ENCODE peak calls at places on chromosomes 7 and 10, in four cellular contexts. R is NB4, I is breast epithelium, D is uterus. F is an unnamed sample.

GRCh38 chr7:51138121-51139085 is 178.2 kb downstream of the COBL start:
- DNase-seq in I (no peak), D (no peak), R (no peak), F (no peak)

GRCh38 chr7:107597582-107597916 is 17.5 kb downstream of the BCAP29 start:
- DNase-seq in I (no peak), R (no peak), D (no peak), F (no peak)

GRCh38 chr10:131703941-131704340 is 196.9 kb upstream of the PPP2R2D start:
- DNase-seq in R (no peak), I (no peak), D (no peak), F (no peak)

GRCh38 chr10:19874791-19875190 is 58.6 kb downstream of the PLXDC2 start:
- DNase-seq in R (no peak), D (no peak), I (no peak), F (no peak)

GRCh38 chr7:29877196-29877595 is 70.9 kb downstream of the WIPF3 start:
- DNase-seq in D (no peak), I (peak; percentile 61), R (no peak), F (no peak)

GRCh38 chr7:118059209-118059608 is 124.8 kb upstream of the LSM8 start:
- DNase-seq in D (no peak), R (no peak), I (no peak), F (no peak)

GRCh38 chr10:12252882-12253546 is 57.0 kb downstream of the CDC123 start:
- DNase-seq in D (no peak), I (no peak), R (peak; percentile 49), F (no peak)

GRCh38 chr7:132756482-132756990 is 180.3 kb upstream of the PLXNA4 start:
- DNase-seq in I (no peak), D (no peak), R (no peak), F (no peak)

GRCh38 chr7:38756521-38756920 is 125.3 kb upstream of the AMPH start:
- DNase-seq in R (no peak), D (no peak), I (no peak), F (no peak)

GRCh38 chr10:48976208-48976607 is 36.6 kb upstream of the LRRC18 start:
- DNase-seq in D (no peak), I (no peak), R (peak; percentile 16), F (no peak)
- TF ChIP-seq CTCF in D (peak; percentile 9), I (no peak), R (no peak), F (no peak)

DNA sequence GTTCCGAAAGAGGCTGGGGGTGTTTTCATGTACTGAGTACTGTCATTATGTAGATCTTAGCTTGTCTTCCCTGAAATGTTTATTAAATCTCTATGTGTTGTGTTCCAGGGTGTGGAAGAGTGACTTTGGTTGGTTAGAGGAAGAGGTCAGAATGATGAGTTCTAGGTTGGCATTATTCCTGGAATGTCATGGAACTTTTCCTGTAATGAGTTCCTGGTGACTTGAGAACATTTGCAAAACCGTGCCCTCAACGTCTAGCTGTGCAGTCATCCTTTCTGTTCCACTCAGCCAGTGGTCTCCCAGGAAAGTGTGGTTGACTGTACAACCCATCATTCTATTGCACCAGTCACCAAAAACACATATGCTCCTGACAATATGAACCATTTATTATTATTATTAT is 129.6 kb downstream of the BICC1 start:
- DNase-seq in R (no peak), I (no peak), D (no peak), F (no peak)
- H3K4me3 ChIP-seq in R (no peak overlapping the region), I (no peak overlapping the region), D (no peak overlapping the region), F (no peak overlapping the region)

GRCh38 chr10:71963351-71963755 is 842 bp upstream of the CHST3 start:
- DNase-seq in D (peak; percentile 82), R (no peak), I (no peak), F (peak; percentile 91)
- TF ChIP-seq POLR2A in D (peak; percentile 52), R (no peak), I (no peak), F (no peak)

GRCh38 chr10:71984798-71985388 is 20.7 kb downstream of the CHST3 start:
- DNase-seq in I (no peak), D (no peak), R (no peak), F (no peak)
- TF ChIP-seq CTCF in I (no peak), D (no peak), R (no peak), F (no peak)

F was measured in lower leg skin.